ENCODE peak calls at places on chromosomes 5 and 9, in six cellular contexts. O, R, S, P, H and K are unnamed samples.

GRCh38 chr5:175848676-175849075 is 22.7 kb upstream of the CPLX2 start:
- DNase-seq in O (no peak), H (no peak), S (no peak), P (no peak), R (no peak), K (no peak)

GRCh38 chr5:116577064-116577788 is 2.6 kb upstream of the SEMA6A start:
- DNase-seq in H (no peak), R (no peak), P (no peak), O (no peak), S (no peak), K (no peak)

GRCh38 chr5:155982354-155982753 is 344.6 kb upstream of the SGCD start:
- DNase-seq in H (no peak), R (no peak), S (no peak), O (no peak), P (no peak), K (no peak)

GRCh38 chr5:103101079-103101732 is 18.7 kb downstream of the GIN1 start:
- DNase-seq in O (no peak), H (no peak), R (no peak), P (no peak), S (no peak), K (no peak)

GRCh38 chr9:133238851-133239532 is 29.9 kb upstream of the OBP2B start:
- DNase-seq in O (peak), H (peak), P (peak), S (peak), R (no peak), K (no peak)

GRCh38 chr9:16133556-16134227 is 580.8 kb downstream of the CCDC171 start:
- DNase-seq in S (peak), O (peak), H (no peak), R (peak), P (peak), K (no peak)

GRCh38 chr5:1660511-1660910 is 136.8 kb upstream of the LPCAT1 start:
- DNase-seq in H (no peak), S (no peak), R (no peak), P (no peak), O (no peak), K (no peak)

GRCh38 chr9:89978185-89978584 is 373.4 kb downstream of the GADD45G start:
- DNase-seq in O (no peak), S (no peak), P (no peak), H (no peak), R (peak), K (no peak)

GRCh38 chr9:136138566-136138965 is 19.9 kb upstream of the TMEM250 start:
- DNase-seq in P (peak), O (peak), H (no peak), S (peak), R (peak), K (no peak)

GRCh38 chr9:19701991-19702390 is 86.8 kb downstream of the SLC24A2 start:
- DNase-seq in H (no peak), O (no peak), R (no peak), S (no peak), P (no peak), K (no peak)

GRCh38 chr9:113886003-113886324 is 9.9 kb downstream of the ZNF618 start:
- DNase-seq in H (no peak), S (peak), R (no peak), P (no peak), O (no peak), K (no peak)

GRCh38 chr5:128121679-128122078 is 38.1 kb downstream of the SLC12A2 start:
- DNase-seq in H (no peak), S (peak), O (no peak), P (no peak), R (no peak), K (no peak)

GRCh38 chr9:97363661-97364299 is 48.1 kb upstream of the TDRD7 start:
- DNase-seq in R (no peak), P (no peak), O (no peak), H (no peak), S (no peak), K (no peak)

GRCh38 chr5:74127377-74128338 is 501.7 kb downstream of the ARHGEF28 start:
- DNase-seq in S (no peak), R (peak), O (no peak), P (no peak), H (no peak), K (peak)

GRCh38 chr9:126658201-126658600 is 44.5 kb downstream of the LMX1B start:
- DNase-seq in O (no peak), H (no peak), S (no peak), P (no peak), R (no peak), K (no peak)

GRCh38 chr9:110928604-110929003 is 109.7 kb downstream of the LPAR1 start:
- DNase-seq in O (no peak), H (no peak), S (peak), P (no peak), R (no peak), K (no peak)

GRCh38 chr9:137670391-137671195 is 51.8 kb downstream of the EHMT1 start:
- DNase-seq in R (no peak), P (no peak), H (no peak), O (no peak), S (peak), K (no peak)

GRCh38 chr5:169089343-169089742 is 211.6 kb downstream of the SLIT3 start:
- DNase-seq in H (no peak), P (no peak), S (no peak), O (no peak), R (no peak), K (no peak)

GRCh38 chr9:19231126-19232035 is 888 bp downstream of the DENND4C start:
- DNase-seq in R (peak), S (no peak), P (peak), H (no peak), O (no peak), K (peak)

GRCh38 chr5:169945831-169946261 is 34.4 kb downstream of the INSYN2B start:
- DNase-seq in P (peak), S (peak), O (no peak), H (no peak), R (peak), K (no peak)

GRCh38 chr5:132369471-132370240 is at the start of gene SLC22A5:
- DNase-seq in S (no peak), O (no peak), P (peak), R (peak), H (peak), K (peak)

GRCh38 chr5:9126490-9126889 is 419.4 kb downstream of the SEMA5A start:
- DNase-seq in R (no peak), P (no peak), S (no peak), H (no peak), O (no peak), K (no peak)

GRCh38 chr5:150412319-150413175 is at the start of gene CD74:
- DNase-seq in S (no peak), P (no peak), R (no peak), H (peak), O (no peak), K (no peak)